ENCODE peak calls at places on chromosomes 5 and 9, in eight cellular contexts. One of them, this sample, is unnamed.

GRCh38 chr5:55691265-55692105 is 20.6 kb downstream of the SLC38A9 start:
- DNase-seq in H1: no peak
- DNase-seq in stomach: no peak
- DNase-seq in heart left ventricle: no peak
- DNase-seq in transverse colon: no peak
- DNase-seq in right lobe of liver: no peak
- DNase-seq in A549: peak; percentile 55
- DNase-seq in sigmoid colon: no peak
- DNase-seq in this sample: no peak

GRCh38 chr5:104650313-104650712 is 1087.7 kb upstream of the NUDT12 start:
- DNase-seq in H1: no peak
- DNase-seq in stomach: no peak
- DNase-seq in heart left ventricle: no peak
- DNase-seq in transverse colon: no peak
- DNase-seq in right lobe of liver: no peak
- DNase-seq in A549: no peak
- DNase-seq in sigmoid colon: no peak
- DNase-seq in this sample: no peak

GRCh38 chr9:95947118-95947517 is 71.6 kb downstream of the ERCC6L2 start:
- DNase-seq in H1: no peak
- DNase-seq in stomach: no peak
- DNase-seq in heart left ventricle: no peak
- DNase-seq in transverse colon: no peak
- DNase-seq in right lobe of liver: no peak
- DNase-seq in A549: no peak
- DNase-seq in sigmoid colon: no peak
- DNase-seq in this sample: no peak

GRCh38 chr5:10376530-10376929 is 23.0 kb downstream of the MARCHF6 start:
- DNase-seq in H1: no peak
- DNase-seq in stomach: no peak
- DNase-seq in heart left ventricle: no peak
- DNase-seq in transverse colon: no peak
- DNase-seq in right lobe of liver: no peak
- DNase-seq in A549: no peak
- DNase-seq in sigmoid colon: no peak
- DNase-seq in this sample: no peak

GRCh38 chr5:43602456-43602817 is 543 bp upstream of the NNT start:
- DNase-seq in H1: no peak
- DNase-seq in stomach: peak; percentile 27
- DNase-seq in heart left ventricle: peak; percentile 35
- DNase-seq in transverse colon: peak; percentile 34
- DNase-seq in right lobe of liver: peak; percentile 21
- DNase-seq in A549: peak; percentile 30
- DNase-seq in sigmoid colon: peak; percentile 74
- DNase-seq in this sample: peak; percentile 41

GRCh38 chr5:131634666-131634995 is 398 bp downstream of the RAPGEF6 start:
- DNase-seq in H1: peak; percentile 46
- DNase-seq in stomach: peak; percentile 54
- DNase-seq in heart left ventricle: no peak
- DNase-seq in transverse colon: peak; percentile 66
- DNase-seq in right lobe of liver: peak; percentile 65
- DNase-seq in A549: peak; percentile 77
- DNase-seq in sigmoid colon: no peak
- DNase-seq in this sample: no peak

GRCh38 chr5:37888476-37888875 is 48.6 kb upstream of the GDNF start:
- DNase-seq in H1: no peak
- DNase-seq in stomach: no peak
- DNase-seq in heart left ventricle: no peak
- DNase-seq in transverse colon: no peak
- DNase-seq in right lobe of liver: no peak
- DNase-seq in A549: no peak
- DNase-seq in sigmoid colon: no peak
- DNase-seq in this sample: no peak

GRCh38 chr5:132883261-132883834 is 9.9 kb downstream of the LEAP2 start:
- DNase-seq in H1: no peak
- DNase-seq in stomach: peak; percentile 55
- DNase-seq in heart left ventricle: peak; percentile 42
- DNase-seq in transverse colon: peak; percentile 51
- DNase-seq in right lobe of liver: no peak
- DNase-seq in A549: peak; percentile 80
- DNase-seq in sigmoid colon: peak; percentile 74
- DNase-seq in this sample: no peak

GRCh38 chr9:3507395-3508077 is 18.3 kb downstream of the RFX3 start:
- DNase-seq in H1: no peak
- DNase-seq in stomach: no peak
- DNase-seq in heart left ventricle: no peak
- DNase-seq in transverse colon: no peak
- DNase-seq in right lobe of liver: no peak
- DNase-seq in A549: peak; percentile 69
- DNase-seq in sigmoid colon: no peak
- DNase-seq in this sample: no peak

GRCh38 chr9:33159760-33160127 is 7.4 kb downstream of the B4GALT1 start:
- DNase-seq in H1: no peak
- DNase-seq in stomach: peak; percentile 50
- DNase-seq in heart left ventricle: peak; percentile 55
- DNase-seq in transverse colon: peak; percentile 58
- DNase-seq in right lobe of liver: peak; percentile 50
- DNase-seq in A549: peak; percentile 66
- DNase-seq in sigmoid colon: no peak
- DNase-seq in this sample: no peak

GRCh38 chr9:33159058-33159759 is 7.9 kb downstream of the B4GALT1 start:
- DNase-seq in H1: no peak
- DNase-seq in stomach: no peak
- DNase-seq in heart left ventricle: peak; percentile 91
- DNase-seq in transverse colon: peak; percentile 86
- DNase-seq in right lobe of liver: peak; percentile 89
- DNase-seq in A549: peak; percentile 69
- DNase-seq in sigmoid colon: peak; percentile 87
- DNase-seq in this sample: peak; percentile 73

GRCh38 chr9:33161589-33162132 is 5.5 kb downstream of the B4GALT1 start:
- DNase-seq in H1: no peak
- DNase-seq in stomach: peak; percentile 78
- DNase-seq in heart left ventricle: no peak
- DNase-seq in transverse colon: peak; percentile 59
- DNase-seq in right lobe of liver: no peak
- DNase-seq in A549: peak; percentile 41
- DNase-seq in sigmoid colon: no peak
- DNase-seq in this sample: no peak

GRCh38 chr9:33162721-33163311 is 4.3 kb downstream of the B4GALT1 start:
- DNase-seq in H1: no peak
- DNase-seq in stomach: peak; percentile 72
- DNase-seq in heart left ventricle: peak; percentile 75
- DNase-seq in transverse colon: peak; percentile 61
- DNase-seq in right lobe of liver: no peak
- DNase-seq in A549: peak; percentile 89
- DNase-seq in sigmoid colon: peak; percentile 90
- DNase-seq in this sample: peak; percentile 81

DNA sequence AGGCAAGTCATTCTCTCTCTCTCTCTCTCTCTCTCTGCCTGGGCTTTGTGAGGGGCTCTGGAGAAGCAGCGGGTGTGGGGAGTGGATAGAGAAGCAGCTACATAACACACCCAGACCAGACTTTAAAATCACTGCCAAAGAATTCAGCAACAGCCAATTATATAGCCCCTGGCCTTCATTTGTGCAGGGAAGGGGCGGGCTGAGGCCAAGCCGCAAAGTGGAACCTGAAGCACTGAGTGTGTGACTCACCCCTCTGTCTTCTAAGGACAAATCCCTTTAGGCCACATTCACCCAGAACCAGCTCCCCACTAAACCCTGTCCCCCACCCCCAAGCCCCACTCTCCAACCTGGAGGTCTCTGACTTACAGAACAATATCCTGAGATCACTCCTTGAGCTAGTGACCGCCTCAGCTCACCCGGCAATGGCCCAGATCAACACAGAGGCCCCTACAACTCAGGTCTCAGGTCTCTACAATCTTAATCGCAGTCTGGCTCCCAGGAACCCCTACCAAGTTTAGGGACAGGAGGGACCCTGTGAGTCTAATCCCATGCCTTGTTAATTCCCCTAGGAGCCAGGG is 6.0 kb downstream of the B4GALT1 start:
- DNase-seq in H1: no peak
- DNase-seq in stomach: peak; percentile 62
- DNase-seq in heart left ventricle: peak; percentile 81
- DNase-seq in transverse colon: peak; percentile 73
- DNase-seq in right lobe of liver: peak; percentile 56
- DNase-seq in A549: peak; percentile 90
- DNase-seq in sigmoid colon: peak; percentile 84
- DNase-seq in this sample: peak; percentile 66
- H3K4me3 ChIP-seq in H1: no peak overlapping the region
- H3K4me3 ChIP-seq in stomach: peak overlapping the region; percentile 28
- H3K4me3 ChIP-seq in heart left ventricle: no peak overlapping the region
- H3K4me3 ChIP-seq in transverse colon: no peak overlapping the region
- H3K4me3 ChIP-seq in right lobe of liver: no peak overlapping the region
- H3K4me3 ChIP-seq in A549: peak overlapping the region; percentile 86
- H3K4me3 ChIP-seq in sigmoid colon: no peak overlapping the region
- H3K4me3 ChIP-seq in this sample: no peak overlapping the region

GRCh38 chr9:127395491-127396252 is 1.3 kb upstream of the SLC2A8 start:
- DNase-seq in H1: no peak
- DNase-seq in stomach: no peak
- DNase-seq in heart left ventricle: no peak
- DNase-seq in transverse colon: no peak
- DNase-seq in right lobe of liver: no peak
- DNase-seq in A549: no peak
- DNase-seq in sigmoid colon: no peak
- DNase-seq in this sample: no peak

GRCh38 chr9:127397722-127398647 is 1.0 kb downstream of the SLC2A8 start:
- DNase-seq in H1: no peak
- DNase-seq in stomach: peak; percentile 40
- DNase-seq in heart left ventricle: peak; percentile 60
- DNase-seq in transverse colon: peak; percentile 57
- DNase-seq in right lobe of liver: peak; percentile 59
- DNase-seq in A549: peak; percentile 60
- DNase-seq in sigmoid colon: peak; percentile 77
- DNase-seq in this sample: peak; percentile 57

GRCh38 chr9:127396253-127396807 is 639 bp upstream of the SLC2A8 start:
- DNase-seq in H1: no peak
- DNase-seq in stomach: no peak
- DNase-seq in heart left ventricle: no peak
- DNase-seq in transverse colon: no peak
- DNase-seq in right lobe of liver: no peak
- DNase-seq in A549: no peak
- DNase-seq in sigmoid colon: peak; percentile 65
- DNase-seq in this sample: no peak

GRCh38 chr9:127398715-127399400 is 1.9 kb downstream of the SLC2A8 start:
- DNase-seq in H1: no peak
- DNase-seq in stomach: no peak
- DNase-seq in heart left ventricle: no peak
- DNase-seq in transverse colon: no peak
- DNase-seq in right lobe of liver: no peak
- DNase-seq in A549: no peak
- DNase-seq in sigmoid colon: peak; percentile 54
- DNase-seq in this sample: no peak

DNA sequence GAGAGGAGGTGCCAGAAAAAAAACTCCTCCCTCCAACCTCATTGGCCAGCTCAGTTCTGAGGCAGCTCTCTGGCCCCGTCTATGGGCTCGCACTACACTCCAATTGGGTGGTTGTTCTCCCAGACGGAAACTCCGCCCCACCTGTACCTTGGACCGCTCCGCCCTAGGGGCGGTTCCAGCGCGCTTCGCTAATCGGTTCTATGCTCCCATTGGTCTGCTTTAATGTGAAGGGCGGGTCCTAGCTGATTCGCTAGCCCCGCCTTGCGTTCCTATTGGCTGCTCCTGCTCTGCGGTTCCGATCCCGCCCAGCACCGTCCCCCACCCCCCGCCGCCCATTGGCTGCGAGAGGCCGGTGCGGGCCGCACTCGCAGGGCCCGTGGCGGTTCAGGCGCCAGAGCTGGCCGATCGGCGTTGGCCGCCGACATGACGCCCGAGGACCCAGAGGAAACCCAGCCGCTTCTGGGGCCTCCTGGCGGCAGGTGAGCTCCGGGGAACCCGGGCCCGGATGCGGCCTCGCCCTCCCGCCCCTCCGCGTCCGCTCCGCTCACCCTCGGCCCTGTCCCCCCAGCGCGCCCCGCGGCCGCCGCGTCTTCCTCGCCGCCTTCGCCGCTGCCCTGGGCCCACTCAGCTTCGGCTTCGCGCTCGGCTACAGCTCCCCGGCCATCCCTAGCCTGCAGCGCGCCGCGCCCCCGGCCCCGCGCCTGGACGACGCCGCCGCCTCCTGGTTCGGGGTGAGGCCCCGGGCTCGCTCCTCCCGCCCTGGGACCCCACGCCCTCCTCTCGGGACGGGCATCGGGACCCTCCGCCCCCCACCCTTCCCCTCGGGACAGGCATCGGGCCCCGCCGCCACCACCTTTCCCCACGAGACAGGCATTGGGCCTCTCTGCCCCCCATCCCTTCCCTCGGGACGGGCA is at the start of gene SLC2A8:
- DNase-seq in H1: peak; percentile 99
- DNase-seq in stomach: peak; percentile 99
- DNase-seq in heart left ventricle: peak; percentile 99
- DNase-seq in transverse colon: peak; percentile 99
- DNase-seq in right lobe of liver: peak; percentile 98
- DNase-seq in A549: peak; percentile 99
- DNase-seq in sigmoid colon: peak; percentile 100
- DNase-seq in this sample: peak; percentile 99
- TF ChIP-seq POLR2A in H1: peak; percentile 55
- TF ChIP-seq POLR2A in stomach: no peak
- TF ChIP-seq POLR2A in heart left ventricle: peak; percentile 42
- TF ChIP-seq POLR2A in transverse colon: peak; percentile 88
- TF ChIP-seq POLR2A in right lobe of liver: peak; percentile 94
- TF ChIP-seq POLR2A in A549: peak; percentile 82
- TF ChIP-seq POLR2A in sigmoid colon: peak; percentile 80
- TF ChIP-seq POLR2A in this sample: peak; percentile 89

GRCh38 chr5:119270121-119270565 is 85.7 kb upstream of the TNFAIP8 start:
- DNase-seq in H1: no peak
- DNase-seq in stomach: no peak
- DNase-seq in heart left ventricle: no peak
- DNase-seq in transverse colon: no peak
- DNase-seq in right lobe of liver: no peak
- DNase-seq in A549: no peak
- DNase-seq in sigmoid colon: no peak
- DNase-seq in this sample: no peak
- H3K4me3 ChIP-seq in H1: no peak overlapping the region
- H3K4me3 ChIP-seq in stomach: peak overlapping the region; percentile 72
- H3K4me3 ChIP-seq in heart left ventricle: no peak overlapping the region
- H3K4me3 ChIP-seq in transverse colon: no peak overlapping the region
- H3K4me3 ChIP-seq in right lobe of liver: no peak overlapping the region
- H3K4me3 ChIP-seq in A549: peak overlapping the region; percentile 69
- H3K4me3 ChIP-seq in sigmoid colon: no peak overlapping the region
- H3K4me3 ChIP-seq in this sample: peak overlapping the region; percentile 71

DNA sequence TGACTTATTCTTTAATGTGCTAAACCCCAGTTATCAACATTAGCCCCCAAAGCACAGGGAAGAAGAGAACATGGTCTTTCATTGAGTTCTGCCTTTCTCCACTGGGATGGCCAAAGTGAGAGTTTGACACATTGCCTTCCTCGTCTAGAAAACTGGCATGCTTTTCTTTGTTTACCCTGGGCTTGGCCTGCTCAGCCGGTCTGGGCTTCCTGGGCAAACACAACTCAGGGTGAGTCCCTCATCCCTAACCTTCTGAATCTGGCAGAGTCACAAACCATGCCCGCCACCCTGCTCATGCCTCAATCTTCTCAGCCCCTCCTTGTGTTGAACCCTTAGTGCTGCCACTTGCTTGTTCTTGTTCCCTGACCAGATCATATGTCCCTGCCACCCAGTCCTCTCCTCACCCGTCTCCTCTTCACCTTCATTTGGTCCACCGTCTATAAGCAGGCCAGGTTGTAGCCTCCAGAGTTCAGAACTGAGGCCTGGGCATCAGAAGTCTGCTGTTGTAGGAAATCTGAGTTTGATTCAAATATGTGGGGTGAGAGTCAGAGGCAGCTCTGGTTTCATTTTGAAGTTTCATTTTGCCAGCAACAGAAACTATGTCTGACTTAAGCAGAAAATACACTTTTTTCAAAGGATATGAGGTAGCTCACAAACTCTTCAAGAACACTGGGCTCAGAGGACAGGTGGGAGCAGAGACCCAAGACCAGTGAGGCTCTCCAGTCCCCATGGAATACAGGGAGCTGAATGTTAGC is 217.6 kb downstream of the NDUFS4 start:
- DNase-seq in H1: no peak
- DNase-seq in stomach: peak; percentile 63
- DNase-seq in heart left ventricle: no peak
- DNase-seq in transverse colon: no peak
- DNase-seq in right lobe of liver: no peak
- DNase-seq in A549: no peak
- DNase-seq in sigmoid colon: no peak
- DNase-seq in this sample: no peak
- TF ChIP-seq POLR2A in H1: no peak
- TF ChIP-seq POLR2A in stomach: no peak
- TF ChIP-seq POLR2A in heart left ventricle: no peak
- TF ChIP-seq POLR2A in transverse colon: no peak
- TF ChIP-seq POLR2A in right lobe of liver: no peak
- TF ChIP-seq POLR2A in A549: no peak
- TF ChIP-seq POLR2A in sigmoid colon: no peak
- TF ChIP-seq POLR2A in this sample: no peak

This sample was measured in uterus.